ENCODE peak calls at places on chromosomes 16 and 17, in five cellular contexts. D is MCF 10A, K is Peyer's patch, H is body of pancreas, S is HFF-Myc. U is an unnamed sample.

GRCh38 chr17:49723423-49723822 is 15.7 kb upstream of the SLC35B1 start:
- DNase-seq in D (no peak), K (no peak), H (peak; percentile 43), S (no peak), U (no peak)

GRCh38 chr17:78751447-78752067 is 30.5 kb downstream of the CYTH1 start:
- DNase-seq in D (no peak), K (no peak), H (no peak), S (no peak), U (no peak)

GRCh38 chr17:48378238-48378637 is 51.8 kb downstream of the SKAP1 start:
- DNase-seq in D (no peak), K (no peak), H (no peak), S (no peak), U (no peak)

GRCh38 chr17:32862940-32863339 is 14.0 kb downstream of the MYO1D start:
- DNase-seq in D (no peak), K (no peak), H (no peak), S (no peak), U (no peak)

GRCh38 chr17:38562215-38562569 is 43.6 kb downstream of the SRCIN1 start:
- DNase-seq in D (no peak), K (no peak), H (no peak), S (no peak), U (no peak)

GRCh38 chr16:88634141-88634993 is 4.0 kb upstream of the IL17C start:
- DNase-seq in D (peak; percentile 70), K (peak; percentile 93), H (no peak), S (no peak), U (no peak)

GRCh38 chr16:29025218-29025617 is 40.4 kb downstream of the LAT start:
- DNase-seq in D (no peak), K (peak; percentile 36), H (no peak), S (no peak), U (no peak)

GRCh38 chr16:89491238-89491869 is 993 bp upstream of the ANKRD11 start:
- DNase-seq in D (peak; percentile 28), K (no peak), H (no peak), S (no peak), U (no peak)

GRCh38 chr16:71658771-71659170 is 32.8 kb downstream of the MARVELD3 start:
- DNase-seq in D (no peak), K (peak; percentile 59), H (no peak), S (no peak), U (no peak)

GRCh38 chr16:17784073-17784472 is 313.3 kb upstream of the XYLT1 start:
- DNase-seq in D (peak; percentile 21), K (no peak), H (no peak), S (peak; percentile 48), U (no peak)

GRCh38 chr16:2465653-2466415 is 5.3 kb upstream of the NTN3 start:
- DNase-seq in D (no peak), K (no peak), H (no peak), S (no peak), U (no peak)
- TF ChIP-seq CTCF in D (no peak), K (no peak), H (no peak), S (peak; percentile 31), U (no peak)

GRCh38 chr16:66524601-66525164 is 25.2 kb downstream of the TK2 start:
- DNase-seq in D (no peak), K (peak; percentile 89), H (no peak), S (no peak), U (no peak)
- TF ChIP-seq CTCF in D (no peak), K (peak; percentile 11), H (no peak), S (no peak), U (no peak)

GRCh38 chr16:82146957-82147356 is 23.1 kb downstream of the MPHOSPH6 start:
- DNase-seq in D (no peak), K (no peak), H (no peak), S (no peak), U (no peak)
- TF ChIP-seq CTCF in D (no peak), K (no peak), H (no peak), S (no peak), U (no peak)

GRCh38 chr16:66395806-66396555 is 29.5 kb downstream of the CDH5 start:
- DNase-seq in D (no peak), K (peak; percentile 23), H (no peak), S (no peak), U (no peak)
- TF ChIP-seq CTCF in D (no peak), K (no peak), H (no peak), S (no peak), U (no peak)

GRCh38 chr17:67270411-67270810 is 25.4 kb upstream of the HELZ start:
- DNase-seq in D (no peak), K (no peak), H (no peak), S (no peak), U (no peak)

GRCh38 chr17:67276075-67276474 is 31.1 kb upstream of the HELZ start:
- DNase-seq in D (peak; percentile 23), K (no peak), H (no peak), S (no peak), U (no peak)

GRCh38 chr17:67273900-67274299 is 28.9 kb upstream of the HELZ start:
- DNase-seq in D (no peak), K (no peak), H (no peak), S (no peak), U (no peak)

GRCh38 chr17:67274466-67274865 is 29.5 kb upstream of the HELZ start:
- DNase-seq in D (no peak), K (no peak), H (no peak), S (no peak), U (no peak)

GRCh38 chr17:67272312-67273050 is 27.5 kb upstream of the HELZ start:
- DNase-seq in D (no peak), K (no peak), H (no peak), S (no peak), U (no peak)
- TF ChIP-seq CTCF in D (no peak), K (no peak), H (no peak), S (peak; percentile 49), U (no peak)

DNA sequence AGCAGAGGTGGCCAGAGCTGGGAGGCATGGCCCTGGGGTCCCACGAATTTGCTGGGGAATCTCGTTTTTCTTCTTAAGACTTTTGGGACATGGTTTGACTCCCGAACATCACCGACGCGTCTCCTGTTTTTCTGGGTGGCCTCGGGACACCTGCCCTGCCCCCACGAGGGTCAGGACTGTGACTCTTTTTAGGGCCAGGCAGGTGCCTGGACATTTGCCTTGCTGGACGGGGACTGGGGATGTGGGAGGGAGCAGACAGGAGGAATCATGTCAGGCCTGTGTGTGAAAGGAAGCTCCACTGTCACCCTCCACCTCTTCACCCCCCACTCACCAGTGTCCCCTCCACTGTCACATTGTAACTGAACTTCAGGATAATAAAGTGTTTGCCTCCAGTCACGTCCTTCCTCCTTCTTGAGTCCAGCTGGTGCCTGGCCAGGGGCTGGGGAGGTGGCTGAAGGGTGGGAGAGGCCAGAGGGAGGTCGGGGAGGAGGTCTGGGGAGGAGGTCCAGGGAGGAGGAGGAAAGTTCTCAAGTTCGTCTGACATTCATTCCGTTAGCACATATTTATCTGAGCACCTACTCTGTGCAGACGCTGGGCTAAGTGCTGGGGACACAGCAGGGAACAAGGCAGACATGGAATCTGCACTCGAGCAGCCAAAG is 2.3 kb downstream of the CSF3 start:
- DNase-seq in D (no peak), K (no peak), H (no peak), S (no peak), U (no peak)
- TF ChIP-seq CTCF in D (no peak), K (no peak), H (no peak), S (no peak), U (no peak)

GRCh38 chr16:23836404-23837291 is 865 bp downstream of the PRKCB start:
- DNase-seq in D (no peak), K (peak; percentile 85), H (no peak), S (no peak), U (no peak)
- TF ChIP-seq CTCF in D (no peak), K (peak; percentile 32), H (no peak), S (no peak), U (no peak)

GRCh38 chr16:87060026-87060986 is 256.9 kb downstream of the C16orf95 start:
- DNase-seq in D (peak; percentile 46), K (no peak), H (no peak), S (no peak), U (no peak)
- TF ChIP-seq CTCF in D (no peak), K (no peak), H (no peak), S (peak; percentile 16), U (no peak)

DNA sequence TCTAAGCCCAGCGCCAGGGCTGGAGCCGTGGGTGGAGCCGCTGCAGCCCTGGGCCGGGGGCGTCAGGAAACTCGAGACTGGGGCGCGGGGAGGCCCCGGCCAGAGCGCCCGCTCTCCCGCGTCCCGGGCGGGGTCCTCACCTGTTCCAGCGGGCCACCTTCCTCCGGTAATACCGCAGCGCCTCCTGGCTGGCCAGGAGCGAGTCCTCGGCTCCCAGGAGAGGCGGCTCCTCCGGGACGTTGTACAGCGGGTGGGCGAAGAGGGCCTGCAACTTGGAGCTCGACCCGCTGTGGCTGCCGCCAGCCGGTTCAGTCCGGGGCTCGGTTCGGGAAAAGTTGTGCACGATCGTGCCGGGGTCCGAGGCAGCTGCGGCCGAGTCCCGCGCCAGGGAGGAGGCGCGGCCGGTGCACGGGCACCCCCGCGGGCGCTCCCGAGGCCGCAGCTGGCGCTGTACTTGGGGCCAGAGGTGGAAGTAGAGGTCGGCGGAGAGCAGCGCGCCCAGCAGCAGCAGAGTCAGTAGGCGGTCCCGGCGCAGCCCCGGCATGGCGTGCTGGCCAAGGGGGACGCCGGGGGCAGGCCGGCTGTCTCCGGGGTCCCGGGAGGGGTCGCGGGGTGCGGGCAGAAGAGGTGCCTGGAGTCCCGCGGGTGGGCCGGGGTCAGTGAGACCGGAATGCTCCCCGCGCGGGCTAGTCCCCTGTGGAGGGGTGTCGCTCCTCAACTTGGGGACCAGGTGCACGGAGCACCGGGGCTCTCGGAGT is 865 bp downstream of the FAM20A start:
- DNase-seq in D (no peak), K (no peak), H (peak; percentile 50), S (no peak), U (no peak)
- TF ChIP-seq CTCF in D (no peak), K (no peak), H (peak; percentile 24), S (peak; percentile 30), U (no peak)

U was measured in omental fat pad.